ENCODE peak calls at places on chromosomes 13 and 19, in ten cellular contexts. One of them, this sample, is unnamed.
A peak's percentile ranks its signal among the peaks of the same experiment; 100 is the strongest.

GRCh38 chr13:33235078-33235477 is 50.5 kb downstream of the STARD13 start:
- DNase-seq in tibial nerve: peak; percentile 33
- DNase-seq in DND-41: no peak
- DNase-seq in ovary: no peak
- DNase-seq in IMR-90: peak; percentile 76
- DNase-seq in CD8-positive, alpha-beta memory T cell: no peak
- DNase-seq in cardiac muscle cell: peak; percentile 49
- DNase-seq in astrocyte: peak; percentile 53
- DNase-seq in GM23338: no peak
- DNase-seq in OCI-LY7: no peak
- DNase-seq in this sample: no peak

GRCh38 chr19:35030257-35031071 is at the start of gene SCN1B:
- DNase-seq in tibial nerve: no peak
- DNase-seq in DND-41: peak; percentile 60
- DNase-seq in ovary: peak; percentile 64
- DNase-seq in IMR-90: peak; percentile 55
- DNase-seq in CD8-positive, alpha-beta memory T cell: peak; percentile 68
- DNase-seq in cardiac muscle cell: peak; percentile 85
- DNase-seq in astrocyte: peak; percentile 33
- DNase-seq in GM23338: peak; percentile 83
- DNase-seq in OCI-LY7: no peak
- DNase-seq in this sample: peak; percentile 74

GRCh38 chr19:7680606-7681335 is at the start of gene TRAPPC5:
- DNase-seq in tibial nerve: peak; percentile 68
- DNase-seq in DND-41: peak; percentile 89
- DNase-seq in ovary: peak; percentile 81
- DNase-seq in IMR-90: peak; percentile 76
- DNase-seq in CD8-positive, alpha-beta memory T cell: peak; percentile 88
- DNase-seq in cardiac muscle cell: peak; percentile 85
- DNase-seq in astrocyte: peak; percentile 51
- DNase-seq in GM23338: peak; percentile 92
- DNase-seq in OCI-LY7: peak; percentile 93
- DNase-seq in this sample: peak; percentile 93

GRCh38 chr13:108496364-108497215 is 132.8 kb upstream of the MYO16 start:
- DNase-seq in tibial nerve: no peak
- DNase-seq in DND-41: no peak
- DNase-seq in ovary: no peak
- DNase-seq in IMR-90: no peak
- DNase-seq in CD8-positive, alpha-beta memory T cell: no peak
- DNase-seq in cardiac muscle cell: peak; percentile 3
- DNase-seq in astrocyte: peak; percentile 6
- DNase-seq in GM23338: peak; percentile 44
- DNase-seq in OCI-LY7: no peak
- DNase-seq in this sample: no peak

GRCh38 chr13:95117092-95117491 is 184.2 kb downstream of the ABCC4 start:
- DNase-seq in tibial nerve: no peak
- DNase-seq in DND-41: no peak
- DNase-seq in ovary: no peak
- DNase-seq in IMR-90: no peak
- DNase-seq in CD8-positive, alpha-beta memory T cell: no peak
- DNase-seq in cardiac muscle cell: no peak
- DNase-seq in astrocyte: no peak
- DNase-seq in GM23338: no peak
- DNase-seq in OCI-LY7: no peak
- DNase-seq in this sample: no peak

GRCh38 chr13:76470991-76471390 is 415.2 kb downstream of the KCTD12 start:
- DNase-seq in tibial nerve: no peak
- DNase-seq in DND-41: no peak
- DNase-seq in ovary: no peak
- DNase-seq in IMR-90: no peak
- DNase-seq in CD8-positive, alpha-beta memory T cell: no peak
- DNase-seq in cardiac muscle cell: no peak
- DNase-seq in astrocyte: no peak
- DNase-seq in GM23338: no peak
- DNase-seq in OCI-LY7: no peak
- DNase-seq in this sample: no peak

GRCh38 chr13:95931300-95932025 is 121.7 kb downstream of the UGGT2 start:
- DNase-seq in tibial nerve: no peak
- DNase-seq in DND-41: no peak
- DNase-seq in ovary: no peak
- DNase-seq in IMR-90: no peak
- DNase-seq in CD8-positive, alpha-beta memory T cell: no peak
- DNase-seq in cardiac muscle cell: no peak
- DNase-seq in astrocyte: no peak
- DNase-seq in GM23338: no peak
- DNase-seq in OCI-LY7: no peak
- DNase-seq in this sample: no peak

GRCh38 chr19:40567750-40568494 is 8.8 kb upstream of the SHKBP1 start:
- DNase-seq in tibial nerve: no peak
- DNase-seq in DND-41: no peak
- DNase-seq in ovary: no peak
- DNase-seq in IMR-90: no peak
- DNase-seq in CD8-positive, alpha-beta memory T cell: no peak
- DNase-seq in cardiac muscle cell: no peak
- DNase-seq in astrocyte: no peak
- DNase-seq in GM23338: peak; percentile 62
- DNase-seq in OCI-LY7: no peak
- DNase-seq in this sample: no peak

GRCh38 chr13:45846681-45847080 is 4.9 kb downstream of the SIAH3 start:
- DNase-seq in tibial nerve: no peak
- DNase-seq in DND-41: no peak
- DNase-seq in ovary: no peak
- DNase-seq in IMR-90: no peak
- DNase-seq in CD8-positive, alpha-beta memory T cell: no peak
- DNase-seq in cardiac muscle cell: no peak
- DNase-seq in astrocyte: no peak
- DNase-seq in GM23338: no peak
- DNase-seq in OCI-LY7: no peak
- DNase-seq in this sample: no peak

GRCh38 chr19:51552996-51553725 is 17.9 kb upstream of the ZNF175 start:
- DNase-seq in tibial nerve: peak; percentile 54
- DNase-seq in DND-41: peak; percentile 66
- DNase-seq in ovary: peak; percentile 32
- DNase-seq in IMR-90: peak; percentile 47
- DNase-seq in CD8-positive, alpha-beta memory T cell: no peak
- DNase-seq in cardiac muscle cell: peak; percentile 80
- DNase-seq in astrocyte: peak; percentile 8
- DNase-seq in GM23338: peak; percentile 97
- DNase-seq in OCI-LY7: peak; percentile 46
- DNase-seq in this sample: no peak

GRCh38 chr13:102757006-102757405 is 16.6 kb downstream of the TEX30 start:
- DNase-seq in tibial nerve: no peak
- DNase-seq in DND-41: no peak
- DNase-seq in ovary: no peak
- DNase-seq in IMR-90: no peak
- DNase-seq in CD8-positive, alpha-beta memory T cell: no peak
- DNase-seq in cardiac muscle cell: no peak
- DNase-seq in astrocyte: no peak
- DNase-seq in GM23338: no peak
- DNase-seq in OCI-LY7: no peak
- DNase-seq in this sample: no peak

GRCh38 chr19:3034194-3034844 is 5.2 kb upstream of the TLE2 start:
- DNase-seq in tibial nerve: no peak
- DNase-seq in DND-41: no peak
- DNase-seq in ovary: no peak
- DNase-seq in IMR-90: peak; percentile 64
- DNase-seq in CD8-positive, alpha-beta memory T cell: no peak
- DNase-seq in cardiac muscle cell: peak; percentile 57
- DNase-seq in astrocyte: peak; percentile 25
- DNase-seq in GM23338: no peak
- DNase-seq in OCI-LY7: no peak
- DNase-seq in this sample: peak; percentile 42

GRCh38 chr19:41617941-41618730 is 8.7 kb downstream of the CEACAM4 start:
- DNase-seq in tibial nerve: no peak
- DNase-seq in DND-41: no peak
- DNase-seq in ovary: no peak
- DNase-seq in IMR-90: no peak
- DNase-seq in CD8-positive, alpha-beta memory T cell: peak; percentile 29
- DNase-seq in cardiac muscle cell: no peak
- DNase-seq in astrocyte: no peak
- DNase-seq in GM23338: no peak
- DNase-seq in OCI-LY7: no peak
- DNase-seq in this sample: no peak

DNA sequence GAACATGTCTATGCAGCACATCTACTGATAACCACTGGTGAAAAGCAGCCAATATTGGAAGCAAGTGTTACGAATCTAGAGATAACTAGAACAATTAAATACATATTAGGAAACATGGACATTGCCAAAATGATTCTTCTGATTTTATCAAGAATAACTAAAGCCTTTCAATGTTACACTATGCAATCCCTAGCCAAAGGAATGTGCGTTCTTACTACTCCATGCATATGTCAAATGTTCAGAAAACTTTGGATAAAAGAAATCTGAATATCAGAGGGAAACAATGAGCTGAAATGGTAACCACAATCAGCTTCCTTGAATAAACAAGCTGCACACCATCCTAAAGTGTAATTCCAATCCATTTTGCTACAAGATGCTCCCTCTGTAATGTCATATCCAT is 941 bp upstream of the POSTN start:
- DNase-seq in tibial nerve: no peak
- DNase-seq in DND-41: no peak
- DNase-seq in ovary: no peak
- DNase-seq in IMR-90: no peak
- DNase-seq in CD8-positive, alpha-beta memory T cell: no peak
- DNase-seq in cardiac muscle cell: peak; percentile 56
- DNase-seq in astrocyte: peak; percentile 16
- DNase-seq in GM23338: no peak
- DNase-seq in OCI-LY7: no peak
- DNase-seq in this sample: no peak
- H3K27ac ChIP-seq in tibial nerve: no peak overlapping the region
- H3K27ac ChIP-seq in DND-41: no peak overlapping the region
- H3K27ac ChIP-seq in ovary: no peak overlapping the region
- H3K27ac ChIP-seq in IMR-90: no peak overlapping the region
- H3K27ac ChIP-seq in CD8-positive, alpha-beta memory T cell: no peak overlapping the region
- H3K27ac ChIP-seq in cardiac muscle cell: no peak overlapping the region
- H3K27ac ChIP-seq in astrocyte: no peak overlapping the region
- H3K27ac ChIP-seq in GM23338: no peak overlapping the region
- H3K27ac ChIP-seq in OCI-LY7: no peak overlapping the region
- H3K27ac ChIP-seq in this sample: no peak overlapping the region

DNA sequence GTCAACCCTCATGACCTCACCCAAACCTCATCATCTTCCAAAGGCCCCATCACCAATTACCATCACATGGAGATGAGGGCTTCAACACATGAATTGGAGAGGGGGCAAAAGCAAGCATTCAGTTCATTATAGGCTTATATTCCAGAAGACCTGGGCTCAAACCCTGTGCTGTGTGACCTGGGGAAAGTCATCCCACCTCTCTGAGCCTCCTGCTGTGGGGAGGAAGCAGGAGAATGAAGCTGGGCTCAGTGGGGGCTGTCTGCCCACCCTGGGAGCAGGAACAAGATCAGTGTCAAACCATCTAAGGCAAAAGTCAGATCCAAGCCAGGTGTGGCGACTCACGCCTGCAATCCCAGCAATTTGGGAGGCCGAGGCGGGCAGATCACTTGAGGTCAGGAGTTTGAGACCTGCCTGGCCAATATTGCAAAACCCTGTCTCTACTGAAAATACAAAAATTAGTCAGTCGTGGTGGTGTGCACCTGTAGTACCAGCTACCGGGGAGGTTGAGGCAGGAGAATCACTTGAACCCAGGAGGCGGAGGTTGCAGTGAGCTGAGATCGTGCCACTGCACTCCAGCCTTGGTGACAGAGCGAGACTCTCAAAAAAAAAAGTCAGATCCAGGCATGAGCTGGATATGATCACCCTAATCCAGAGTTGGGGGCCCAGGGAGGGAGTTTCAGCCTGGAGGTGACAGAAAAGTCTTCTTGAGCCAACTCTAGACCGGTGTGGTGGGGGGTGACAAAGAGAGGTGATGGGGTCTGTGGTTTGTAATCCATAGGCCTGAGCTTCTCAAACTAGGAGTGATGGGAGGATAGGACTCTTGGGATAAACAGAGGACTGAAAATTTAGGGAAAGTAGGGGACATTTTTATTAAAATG is 1.6 kb upstream of the TPM4 start:
- DNase-seq in tibial nerve: no peak
- DNase-seq in DND-41: no peak
- DNase-seq in ovary: no peak
- DNase-seq in IMR-90: no peak
- DNase-seq in CD8-positive, alpha-beta memory T cell: no peak
- DNase-seq in cardiac muscle cell: no peak
- DNase-seq in astrocyte: no peak
- DNase-seq in GM23338: no peak
- DNase-seq in OCI-LY7: no peak
- DNase-seq in this sample: no peak
- H3K27ac ChIP-seq in tibial nerve: peak overlapping the region; percentile 98
- H3K27ac ChIP-seq in DND-41: no peak overlapping the region
- H3K27ac ChIP-seq in ovary: peak overlapping the region; percentile 98
- H3K27ac ChIP-seq in IMR-90: peak overlapping the region; percentile 33
- H3K27ac ChIP-seq in CD8-positive, alpha-beta memory T cell: peak overlapping the region; percentile 83
- H3K27ac ChIP-seq in cardiac muscle cell: peak overlapping the region; percentile 99
- H3K27ac ChIP-seq in astrocyte: no peak overlapping the region
- H3K27ac ChIP-seq in GM23338: peak overlapping the region; percentile 99
- H3K27ac ChIP-seq in OCI-LY7: peak overlapping the region; percentile 33
- H3K27ac ChIP-seq in this sample: peak overlapping the region; percentile 100

GRCh38 chr19:18698321-18699167 is 15.1 kb downstream of the CRTC1 start:
- DNase-seq in tibial nerve: no peak
- DNase-seq in DND-41: no peak
- DNase-seq in ovary: no peak
- DNase-seq in IMR-90: no peak
- DNase-seq in CD8-positive, alpha-beta memory T cell: no peak
- DNase-seq in cardiac muscle cell: no peak
- DNase-seq in astrocyte: no peak
- DNase-seq in GM23338: no peak
- DNase-seq in OCI-LY7: peak; percentile 47
- DNase-seq in this sample: no peak
- H3K27ac ChIP-seq in tibial nerve: no peak overlapping the region
- H3K27ac ChIP-seq in DND-41: no peak overlapping the region
- H3K27ac ChIP-seq in ovary: no peak overlapping the region
- H3K27ac ChIP-seq in IMR-90: no peak overlapping the region
- H3K27ac ChIP-seq in CD8-positive, alpha-beta memory T cell: no peak overlapping the region
- H3K27ac ChIP-seq in cardiac muscle cell: no peak overlapping the region
- H3K27ac ChIP-seq in astrocyte: no peak overlapping the region
- H3K27ac ChIP-seq in GM23338: no peak overlapping the region
- H3K27ac ChIP-seq in OCI-LY7: peak overlapping the region; percentile 86
- H3K27ac ChIP-seq in this sample: no peak overlapping the region

DNA sequence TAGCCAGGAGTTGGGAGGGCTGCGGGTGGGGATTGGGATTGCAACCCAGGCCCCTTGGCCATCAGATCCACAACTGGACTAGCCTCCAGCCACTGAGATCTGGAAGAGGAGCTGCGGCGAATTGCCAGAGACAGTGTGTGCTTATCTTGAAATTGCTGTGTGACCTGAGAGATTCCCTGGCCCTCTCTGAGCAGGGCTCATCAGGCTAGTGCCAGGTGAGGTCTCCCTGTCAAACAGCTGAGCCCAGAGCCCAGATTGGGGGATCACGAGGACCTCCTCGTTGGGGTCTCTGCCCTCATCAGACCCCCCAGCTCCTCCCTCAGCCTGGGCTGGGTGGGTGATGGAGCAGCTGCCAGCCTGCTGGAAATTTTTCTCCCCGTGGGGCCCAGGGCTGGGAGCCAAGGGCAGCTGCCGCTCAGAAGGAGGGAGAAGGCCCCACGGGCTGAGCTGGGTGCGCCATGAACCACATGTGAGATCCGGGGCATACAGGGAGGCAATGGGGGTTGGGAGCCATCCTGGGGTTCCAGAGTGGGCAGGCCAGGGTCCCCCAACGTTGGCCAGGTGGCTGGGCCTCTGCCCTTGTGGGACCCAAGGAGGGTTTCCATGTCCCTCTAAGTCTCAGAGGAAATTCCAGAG is 7.2 kb downstream of the FUT5 start:
- DNase-seq in tibial nerve: no peak
- DNase-seq in DND-41: no peak
- DNase-seq in ovary: no peak
- DNase-seq in IMR-90: no peak
- DNase-seq in CD8-positive, alpha-beta memory T cell: no peak
- DNase-seq in cardiac muscle cell: no peak
- DNase-seq in astrocyte: no peak
- DNase-seq in GM23338: no peak
- DNase-seq in OCI-LY7: no peak
- DNase-seq in this sample: no peak
- H3K27ac ChIP-seq in tibial nerve: no peak overlapping the region
- H3K27ac ChIP-seq in DND-41: no peak overlapping the region
- H3K27ac ChIP-seq in ovary: no peak overlapping the region
- H3K27ac ChIP-seq in IMR-90: no peak overlapping the region
- H3K27ac ChIP-seq in CD8-positive, alpha-beta memory T cell: no peak overlapping the region
- H3K27ac ChIP-seq in cardiac muscle cell: no peak overlapping the region
- H3K27ac ChIP-seq in astrocyte: no peak overlapping the region
- H3K27ac ChIP-seq in GM23338: no peak overlapping the region
- H3K27ac ChIP-seq in OCI-LY7: no peak overlapping the region
- H3K27ac ChIP-seq in this sample: no peak overlapping the region